ENCODE peak calls at places on chromosome 12, in six cellular contexts. F is GM12878, S is Panc1, K is sigmoid colon, X is HCT116, D is HL-60. V is an unnamed sample.

GRCh38 chr12:57459750-57460400 is at the start of gene GLI1:
- DNase-seq in F (no peak), S (no peak), K (no peak), X (no peak), D (no peak), V (no peak)

GRCh38 chr12:131096681-131097181 is 143.0 kb downstream of the ADGRD1 start:
- DNase-seq in F (no peak), S (no peak), K (peak; percentile 44), X (no peak), D (no peak), V (peak; percentile 39)

GRCh38 chr12:77299910-77300772 is 234.8 kb upstream of the E2F7 start:
- DNase-seq in F (no peak), S (peak; percentile 56), K (no peak), X (no peak), D (no peak), V (no peak)

GRCh38 chr12:16610743-16611142 is 4.8 kb upstream of the LMO3 start:
- DNase-seq in F (no peak), S (no peak), K (no peak), X (no peak), D (no peak), V (no peak)

GRCh38 chr12:92908108-92908507 is 21.0 kb downstream of the EEA1 start:
- DNase-seq in F (no peak), S (no peak), K (no peak), X (no peak), D (no peak), V (no peak)

GRCh38 chr12:20601668-20602280 is 93.4 kb upstream of the SLCO1C1 start:
- DNase-seq in F (no peak), S (no peak), K (no peak), X (peak; percentile 46), D (no peak), V (no peak)

GRCh38 chr12:131202592-131203378 is 249.1 kb downstream of the ADGRD1 start:
- DNase-seq in F (no peak), S (no peak), K (no peak), X (no peak), D (no peak), V (peak; percentile 5)

GRCh38 chr12:6313326-6313940 is 3.0 kb downstream of the PLEKHG6 start:
- DNase-seq in F (no peak), S (no peak), K (no peak), X (no peak), D (no peak), V (no peak)

GRCh38 chr12:75086086-75087038 is 123.3 kb downstream of the KCNC2 start:
- DNase-seq in F (no peak), S (no peak), K (no peak), X (no peak), D (no peak), V (no peak)

GRCh38 chr12:15520844-15521243 is 198.5 kb downstream of the PTPRO start:
- DNase-seq in F (no peak), S (no peak), K (no peak), X (no peak), D (no peak), V (no peak)

GRCh38 chr12:49930515-49931288 is 19.8 kb upstream of the AQP2 start:
- DNase-seq in F (no peak), S (peak; percentile 35), K (no peak), X (no peak), D (no peak), V (no peak)

GRCh38 chr12:24955853-24956252 is 7.0 kb upstream of the BCAT1 start:
- DNase-seq in F (no peak), S (no peak), K (no peak), X (no peak), D (no peak), V (no peak)

GRCh38 chr12:73221836-73222235 is 949.7 kb downstream of the TRHDE start:
- DNase-seq in F (no peak), S (no peak), K (no peak), X (no peak), D (no peak), V (no peak)

DNA sequence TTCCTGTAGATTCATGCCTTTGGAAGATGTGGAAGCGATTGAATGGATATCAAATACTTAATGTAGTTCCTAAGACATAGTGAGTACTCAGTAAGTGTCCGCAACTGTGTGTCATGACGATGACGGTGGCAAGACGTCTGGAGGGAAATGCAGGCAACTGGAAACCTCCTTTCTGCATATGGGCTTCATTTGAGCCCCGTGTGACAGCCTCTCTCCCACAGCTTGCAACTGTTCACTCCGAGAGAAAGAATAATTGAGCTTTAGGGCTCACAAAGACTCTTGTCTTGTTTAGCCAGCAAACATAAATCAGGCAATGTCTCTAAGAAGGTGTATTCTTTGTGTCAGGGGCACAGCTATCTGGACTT is 7.0 kb downstream of the CFAP251 start:
- DNase-seq in F (no peak), S (no peak), K (no peak), X (no peak), D (no peak), V (no peak)
- H3K4me3 ChIP-seq in F (no peak overlapping the region), S (no peak overlapping the region), K (no peak overlapping the region), X (no peak overlapping the region), D (no peak overlapping the region), V (no peak overlapping the region)

GRCh38 chr12:116043673-116044072 is 233.8 kb downstream of the MED13L start:
- DNase-seq in F (no peak), S (no peak), K (no peak), X (no peak), D (no peak), V (no peak)
- TF ChIP-seq CTCF in F (no peak), S (no peak), K (no peak), X (no peak), D (no peak), V (no peak)

GRCh38 chr12:120978296-120979219 is at the start of gene HNF1A:
- DNase-seq in F (no peak), S (no peak), K (no peak), X (no peak), D (no peak), V (no peak)
- TF ChIP-seq POLR2AphosphoS5 in F (no peak), S (no peak), K (no peak), X (no peak), D (no peak), V (no peak)

GRCh38 chr12:127077262-127078045 is 1189.5 kb upstream of the TMEM132C start:
- DNase-seq in F (no peak), S (no peak), K (no peak), X (no peak), D (no peak), V (no peak)

GRCh38 chr12:127081058-127081457 is 1185.9 kb upstream of the TMEM132C start:
- DNase-seq in F (no peak), S (no peak), K (no peak), X (no peak), D (no peak), V (no peak)

GRCh38 chr12:127079636-127080035 is 1187.3 kb upstream of the TMEM132C start:
- DNase-seq in F (no peak), S (no peak), K (no peak), X (no peak), D (no peak), V (no peak)

GRCh38 chr12:127078577-127079350 is 1188.2 kb upstream of the TMEM132C start:
- DNase-seq in F (no peak), S (no peak), K (no peak), X (no peak), D (no peak), V (no peak)

GRCh38 chr12:127083028-127083949 is 1183.7 kb upstream of the TMEM132C start:
- DNase-seq in F (peak; percentile 68), S (peak; percentile 36), K (no peak), X (peak; percentile 54), D (no peak), V (no peak)
- H3K4me3 ChIP-seq in F (no peak overlapping the region), S (peak overlapping the region; percentile 33), K (peak overlapping the region; percentile 49), X (peak overlapping the region; percentile 41), D (peak overlapping the region; percentile 3), V (peak overlapping the region; percentile 55)